ENCODE peak calls at places on chromosomes 1 and 21, in six cellular contexts. I, O, Z, V, T and P are unnamed samples.

GRCh38 chr1:87330201-87330953 is 1.7 kb downstream of the LMO4 start:
- DNase-seq in O (no peak), I (peak), Z (no peak), T (peak), V (no peak), P (no peak)

GRCh38 chr1:80076469-80076868 is 1069.9 kb upstream of the ADGRL4 start:
- DNase-seq in Z (no peak), O (no peak), I (no peak), V (no peak), T (no peak), P (no peak)

GRCh38 chr1:228225740-228226139 is 17.9 kb downstream of the OBSCN start:
- DNase-seq in I (peak), Z (no peak), O (no peak), T (no peak), V (no peak), P (no peak)

GRCh38 chr1:68542586-68542985 is 45.7 kb upstream of the DEPDC1 start:
- DNase-seq in I (no peak), V (no peak), O (no peak), T (no peak), Z (no peak), P (no peak)

GRCh38 chr1:45340816-45341215 is 576 bp upstream of the MUTYH start:
- DNase-seq in T (no peak), V (no peak), I (no peak), O (no peak), Z (no peak), P (no peak)

GRCh38 chr1:197921235-197922069 is 4.3 kb downstream of the LHX9 start:
- DNase-seq in V (no peak), I (peak), O (peak), Z (no peak), T (no peak), P (no peak)

GRCh38 chr1:110393691-110394564 is 3.1 kb upstream of the SLC16A4 start:
- DNase-seq in I (no peak), T (no peak), Z (no peak), V (peak), O (no peak), P (no peak)

GRCh38 chr21:35475768-35476167 is 426.7 kb upstream of the RUNX1 start:
- DNase-seq in Z (no peak), V (no peak), T (no peak), I (no peak), O (no peak), P (no peak)

GRCh38 chr1:55311057-55311631 is 96.0 kb upstream of the USP24 start:
- DNase-seq in V (no peak), T (no peak), I (no peak), Z (no peak), O (no peak), P (no peak)

GRCh38 chr1:8348777-8349472 is 31.0 kb downstream of the SLC45A1 start:
- DNase-seq in O (peak), T (peak), Z (no peak), I (peak), V (peak), P (peak)

GRCh38 chr1:88237026-88237425 is 447.0 kb upstream of the PKN2 start:
- DNase-seq in O (no peak), V (no peak), T (no peak), Z (no peak), I (no peak), P (no peak)

GRCh38 chr1:72846891-72847290 is 564.6 kb upstream of the NEGR1 start:
- DNase-seq in T (no peak), I (no peak), V (no peak), O (no peak), Z (no peak), P (no peak)

GRCh38 chr1:16134071-16134801 is 21.6 kb downstream of the EPHA2 start:
- DNase-seq in I (no peak), O (no peak), T (no peak), Z (no peak), V (no peak), P (no peak)

GRCh38 chr1:159065106-159065505 is 11.5 kb downstream of the AIM2 start:
- DNase-seq in I (no peak), O (no peak), V (no peak), Z (no peak), T (no peak), P (no peak)

GRCh38 chr21:34221331-34222030 is 142.3 kb upstream of the KCNE2 start:
- DNase-seq in T (no peak), Z (no peak), O (no peak), I (no peak), V (no peak), P (no peak)

GRCh38 chr1:17498214-17498613 is 41.3 kb upstream of the ARHGEF10L start:
- DNase-seq in Z (no peak), O (no peak), T (no peak), V (no peak), I (no peak), P (no peak)

GRCh38 chr1:112513112-112513870 is 4.5 kb downstream of the WNT2B start:
- DNase-seq in I (no peak), T (peak), O (no peak), Z (no peak), V (no peak), P (no peak)

GRCh38 chr1:53498555-53499142 is 39.5 kb downstream of the DMRTB1 start:
- DNase-seq in O (no peak), V (no peak), T (no peak), I (no peak), Z (peak), P (no peak)

GRCh38 chr1:214551436-214552173 is at the start of gene PTPN14:
- DNase-seq in V (peak), O (peak), I (peak), T (peak), Z (peak), P (peak)

GRCh38 chr1:11847667-11848445 is at the start of gene NPPA:
- DNase-seq in O (no peak), T (peak), V (no peak), I (no peak), Z (no peak), P (no peak)

GRCh38 chr1:208100906-208101305 is 143.3 kb downstream of the PLXNA2 start:
- DNase-seq in V (no peak), O (no peak), Z (no peak), T (no peak), I (no peak), P (no peak)

GRCh38 chr1:112337028-112337531 is 58.9 kb upstream of the CTTNBP2NL start:
- DNase-seq in I (no peak), V (peak), O (peak), Z (no peak), T (peak), P (no peak)

GRCh38 chr1:202501281-202501680 is 152.8 kb downstream of the PPP1R12B start:
- DNase-seq in Z (no peak), O (no peak), I (no peak), T (no peak), V (peak), P (no peak)

GRCh38 chr1:28581531-28582247 is 10.4 kb upstream of the RAB42 start:
- DNase-seq in V (peak), Z (peak), O (peak), T (peak), I (peak), P (peak)

GRCh38 chr1:28579374-28579773 is 12.7 kb upstream of the RAB42 start:
- DNase-seq in Z (no peak), I (no peak), T (no peak), O (no peak), V (no peak), P (no peak)

GRCh38 chr1:28578696-28579218 is 13.3 kb upstream of the RAB42 start:
- DNase-seq in I (no peak), Z (no peak), O (no peak), V (no peak), T (no peak), P (no peak)

GRCh38 chr1:28582248-28582615 is 9.8 kb upstream of the RAB42 start:
- DNase-seq in V (no peak), I (no peak), Z (no peak), T (no peak), O (no peak), P (no peak)

GRCh38 chr1:28580706-28581530 is 11.1 kb upstream of the RAB42 start:
- DNase-seq in Z (no peak), T (no peak), O (no peak), I (peak), V (peak), P (no peak)
- TF ChIP-seq CTCF in Z (no peak), T (peak), O (no peak), I (no peak), V (no peak), P (no peak)

GRCh38 chr1:37495875-37496274 is 18.7 kb downstream of the MEAF6 start:
- DNase-seq in O (no peak), I (no peak), V (no peak), Z (no peak), T (no peak), P (no peak)

GRCh38 chr1:37502104-37502503 is 12.5 kb downstream of the MEAF6 start:
- DNase-seq in I (peak), Z (no peak), O (no peak), V (no peak), T (no peak), P (no peak)

GRCh38 chr1:37498872-37499617 is 15.5 kb downstream of the MEAF6 start:
- DNase-seq in Z (no peak), V (peak), I (peak), T (peak), O (no peak), P (no peak)

GRCh38 chr1:37501661-37502060 is 12.9 kb downstream of the MEAF6 start:
- DNase-seq in Z (no peak), I (peak), V (no peak), O (no peak), T (no peak), P (no peak)

GRCh38 chr1:37497832-37498231 is 16.7 kb downstream of the MEAF6 start:
- DNase-seq in I (peak), Z (no peak), V (peak), T (no peak), O (no peak), P (no peak)
- TF ChIP-seq CTCF in I (no peak), Z (no peak), V (no peak), T (no peak), O (no peak), P (no peak)

GRCh38 chr1:229456016-229456415 is 22.1 kb upstream of the ACTA1 start:
- DNase-seq in Z (no peak), O (no peak), I (no peak), T (no peak), V (no peak), P (no peak)

GRCh38 chr1:229448845-229449244 is 15.0 kb upstream of the ACTA1 start:
- DNase-seq in T (no peak), V (no peak), O (no peak), Z (no peak), I (no peak), P (no peak)

GRCh38 chr1:229454056-229454455 is 20.2 kb upstream of the ACTA1 start:
- DNase-seq in V (no peak), T (no peak), Z (no peak), I (no peak), O (no peak), P (no peak)

GRCh38 chr1:229457436-229457835 is 23.5 kb upstream of the ACTA1 start:
- DNase-seq in I (no peak), T (no peak), O (no peak), V (no peak), Z (no peak), P (no peak)

GRCh38 chr1:229452956-229453801 is 19.3 kb upstream of the ACTA1 start:
- DNase-seq in O (no peak), V (no peak), Z (no peak), I (no peak), T (no peak), P (no peak)
- TF ChIP-seq CTCF in O (no peak), V (no peak), Z (peak), I (no peak), T (peak), P (no peak)

GRCh38 chr21:16002872-16003466 is 273.2 kb downstream of the USP25 start:
- DNase-seq in I (no peak), T (no peak), Z (no peak), O (no peak), V (no peak), P (no peak)
- TF ChIP-seq CTCF in I (no peak), T (peak), Z (peak), O (peak), V (no peak), P (peak)

DNA sequence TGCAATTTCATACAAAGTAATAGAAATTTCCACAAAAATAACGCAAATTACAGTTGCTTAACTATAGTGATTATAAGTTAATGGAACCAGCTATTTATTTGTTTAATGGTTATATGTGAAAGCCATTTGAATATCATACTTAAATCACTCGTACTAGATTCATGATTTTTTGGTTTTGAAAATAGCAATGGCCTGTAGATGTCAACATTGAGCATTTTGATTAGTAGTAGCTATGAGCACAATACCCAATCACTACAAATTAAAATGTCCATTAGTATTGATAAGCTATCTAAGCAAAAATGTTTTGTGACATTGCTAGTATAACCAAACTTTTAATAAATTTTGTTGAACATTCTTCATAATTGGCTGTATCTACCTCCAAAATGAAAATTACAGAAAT is 10.0 kb downstream of the COL24A1 start:
- DNase-seq in I (no peak), V (no peak), T (no peak), Z (no peak), O (no peak), P (no peak)
- TF ChIP-seq CTCF in I (no peak), V (no peak), T (peak), Z (peak), O (no peak), P (no peak)

DNA sequence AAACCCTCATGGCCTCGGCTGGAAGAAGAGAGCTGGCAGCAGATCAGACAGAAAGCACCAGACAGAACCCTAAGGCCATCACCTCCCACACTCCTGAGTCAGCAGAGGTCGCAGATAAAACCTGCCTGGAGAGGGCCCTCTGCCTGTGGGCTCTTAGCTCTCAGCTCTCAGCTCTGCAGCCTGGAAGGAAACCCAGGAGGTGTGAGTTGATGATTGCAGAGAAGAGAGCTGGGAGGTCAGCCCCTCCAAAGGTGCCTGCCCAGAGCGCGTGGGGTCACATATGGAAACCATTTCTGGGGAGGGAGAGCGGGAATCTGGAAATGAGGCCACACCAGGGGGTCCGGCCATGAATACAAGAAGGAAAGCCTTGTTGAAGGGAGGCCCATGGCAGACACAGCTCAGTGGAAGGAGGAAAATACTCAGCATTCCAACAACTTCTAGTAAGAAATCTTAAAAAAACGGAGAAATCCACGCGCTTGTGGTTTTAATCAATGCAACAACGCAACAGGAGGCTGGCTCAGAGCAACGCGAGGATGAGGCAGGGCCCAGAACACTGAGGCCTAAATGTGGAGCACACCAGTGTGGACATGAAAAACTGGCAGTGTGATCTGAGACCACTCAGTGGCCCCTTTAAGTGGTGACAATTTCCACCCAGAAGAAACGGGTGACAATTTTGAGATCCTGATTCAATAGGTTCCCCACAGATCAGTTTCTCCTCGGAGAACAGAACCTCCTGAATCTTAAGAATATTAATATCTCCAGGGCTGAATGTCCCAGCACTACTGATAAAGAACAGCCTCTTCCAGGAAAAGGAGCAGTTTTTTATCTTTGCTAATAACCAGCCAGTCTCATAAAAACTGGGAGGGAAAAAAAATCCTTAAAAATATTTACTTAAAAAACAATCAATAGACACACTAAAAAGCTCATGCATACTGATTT is 45.7 kb downstream of the PSMG1 start:
- DNase-seq in I (no peak), Z (no peak), V (no peak), O (no peak), T (no peak), P (no peak)
- TF ChIP-seq CTCF in I (no peak), Z (no peak), V (no peak), O (no peak), T (no peak), P (no peak)

GRCh38 chr1:229710746-229711145 is 84.7 kb downstream of the URB2 start:
- DNase-seq in V (no peak), T (no peak), O (no peak), I (no peak), Z (no peak), P (no peak)
- TF ChIP-seq CTCF in V (no peak), T (peak), O (no peak), I (no peak), Z (no peak), P (no peak)

GRCh38 chr1:246280551-246280950 is 226.5 kb downstream of the SMYD3 start:
- DNase-seq in V (peak), O (peak), I (no peak), T (no peak), Z (no peak), P (no peak)
- TF ChIP-seq CTCF in V (no peak), O (no peak), I (no peak), T (peak), Z (peak), P (peak)

GRCh38 chr1:209853677-209854076 is 25.9 kb downstream of the UTP25 start:
- DNase-seq in O (no peak), I (no peak), V (no peak), Z (no peak), T (no peak), P (no peak)

GRCh38 chr1:209849388-209849787 is 21.6 kb downstream of the UTP25 start:
- DNase-seq in Z (no peak), O (no peak), V (no peak), I (no peak), T (no peak), P (no peak)

GRCh38 chr1:209854196-209854595 is 26.4 kb downstream of the UTP25 start:
- DNase-seq in O (no peak), I (no peak), V (no peak), Z (no peak), T (no peak), P (no peak)

GRCh38 chr1:209845405-209845725 is 17.6 kb downstream of the UTP25 start:
- DNase-seq in V (no peak), T (no peak), O (no peak), I (no peak), Z (no peak), P (no peak)

DNA sequence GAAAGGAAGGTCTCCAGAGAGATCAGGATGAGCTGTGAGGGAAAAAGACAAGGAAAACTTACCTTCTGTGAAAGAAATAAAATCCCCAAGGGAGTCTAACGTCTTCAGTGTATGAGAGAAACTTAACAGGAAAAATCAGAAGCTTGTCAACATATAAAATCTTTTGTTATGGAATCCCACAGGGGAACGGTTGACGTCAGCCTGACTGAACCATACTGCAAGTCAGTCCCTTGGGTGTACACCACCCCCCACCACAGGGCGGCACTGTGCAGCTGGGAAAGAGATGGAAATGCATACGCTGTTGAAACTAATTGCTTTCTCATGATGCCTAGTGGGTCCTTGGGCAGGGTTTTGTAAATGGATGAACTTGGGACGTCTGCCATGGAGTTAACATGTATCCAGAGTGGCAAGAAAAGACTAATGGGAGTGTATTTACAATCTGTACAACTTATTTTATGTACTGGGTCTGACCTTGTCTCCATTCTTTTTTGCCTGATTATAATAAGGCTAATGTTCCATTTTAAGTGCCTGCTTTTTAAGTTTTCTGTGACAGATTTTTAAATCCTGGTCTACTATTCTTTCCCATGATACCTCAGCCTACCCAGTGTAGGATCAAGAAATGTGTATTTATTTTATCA is 22.7 kb downstream of the UTP25 start:
- DNase-seq in Z (no peak), O (peak), V (peak), T (peak), I (no peak), P (no peak)
- TF ChIP-seq CTCF in Z (peak), O (peak), V (peak), T (peak), I (no peak), P (peak)